ENCODE peak calls at places on chromosomes 12 and 14, in nine cellular contexts. H is anterior cingulate cortex; C is natural killer cell; B is fibroblast of villous mesenchyme; N is iris pigment epithelial cell; Y is HTR-8/SVneo; U is stimulated activated CD8-positive, alpha-beta memory T cell treated with anti-CD3 and anti-CD28 coated beads, Interleukin-7, amount 100 ng/mL, for 4 hours; L is amniotic epithelial cell; D is activated CD4-positive, alpha-beta T cell treated with anti-CD3 and anti-CD28 coated beads, Interleukin-2, amount 50 U/mL, for 1 hour. G is an unnamed sample.

GRCh38 chr12:9134981-9135628 is 19.4 kb upstream of the A2M start:
- DNase-seq in N (no peak), D (no peak), Y (no peak), C (no peak), L (no peak), H (no peak), B (peak; percentile 17), U (no peak), G (no peak)

GRCh38 chr14:32010561-32011188 is 66.4 kb upstream of the ARHGAP5 start:
- DNase-seq in D (no peak), L (peak; percentile 92), B (peak; percentile 85), N (peak; percentile 67), C (no peak), Y (peak; percentile 85), U (no peak), H (no peak), G (peak; percentile 96)

GRCh38 chr12:92947589-92948215 is 18.6 kb upstream of the EEA1 start:
- DNase-seq in Y (no peak), D (no peak), N (no peak), H (no peak), B (no peak), C (no peak), U (no peak), L (no peak), G (no peak)

GRCh38 chr12:3698218-3698974 is 54.5 kb downstream of the CRACR2A start:
- DNase-seq in B (peak; percentile 86), U (no peak), H (no peak), D (no peak), Y (peak; percentile 81), L (peak; percentile 81), C (no peak), N (peak; percentile 95), G (peak; percentile 82)

GRCh38 chr12:88921434-88921833 is 341.2 kb upstream of the KITLG start:
- DNase-seq in D (no peak), C (no peak), U (no peak), N (no peak), B (no peak), Y (no peak), H (no peak), L (no peak), G (no peak)

GRCh38 chr14:94127330-94127729 is 2.1 kb downstream of the IFI27L2 start:
- DNase-seq in U (no peak), D (no peak), B (no peak), Y (no peak), L (no peak), H (no peak), C (no peak), N (no peak), G (no peak)

GRCh38 chr12:29599397-29599796 is 101.9 kb upstream of the OVCH1 start:
- DNase-seq in U (no peak), H (no peak), Y (no peak), L (no peak), C (no peak), D (no peak), B (peak; percentile 27), N (peak; percentile 17), G (peak; percentile 18)

GRCh38 chr12:64730585-64730964 is 28.6 kb downstream of the GNS start:
- DNase-seq in D (no peak), C (no peak), H (no peak), N (no peak), B (no peak), L (no peak), Y (no peak), U (no peak), G (peak; percentile 32)

GRCh38 chr14:54606631-54607133 is 39.8 kb downstream of the SAMD4A start:
- DNase-seq in L (peak; percentile 88), U (no peak), N (peak; percentile 74), Y (no peak), D (no peak), C (no peak), B (peak; percentile 54), H (no peak), G (peak; percentile 92)

GRCh38 chr14:88831285-88831684 is 6.8 kb downstream of the TTC8 start:
- DNase-seq in N (peak; percentile 75), C (no peak), U (no peak), B (no peak), H (no peak), L (peak; percentile 48), D (no peak), Y (no peak), G (peak; percentile 86)

GRCh38 chr14:95460647-95461478 is 55.6 kb downstream of the SYNE3 start:
- DNase-seq in B (peak; percentile 75), C (no peak), U (no peak), N (peak; percentile 72), L (peak; percentile 63), Y (peak; percentile 70), D (no peak), H (peak; percentile 76), G (peak; percentile 79)

GRCh38 chr12:50581226-50582184 is 76.7 kb downstream of the DIP2B start:
- DNase-seq in N (peak; percentile 83), C (no peak), U (no peak), L (peak; percentile 82), H (no peak), Y (no peak), B (peak; percentile 36), D (no peak), G (peak; percentile 91)

GRCh38 chr14:100791995-100792394 is 33.9 kb upstream of the MEG3 start:
- DNase-seq in C (no peak), Y (no peak), L (no peak), H (no peak), D (no peak), B (no peak), U (no peak), N (no peak), G (no peak)

GRCh38 chr14:104141621-104142091 is 3.3 kb downstream of the KIF26A start:
- DNase-seq in C (no peak), B (no peak), L (no peak), H (no peak), D (no peak), U (no peak), Y (no peak), N (no peak), G (no peak)

GRCh38 chr12:72296389-72296788 is 24.2 kb downstream of the TRHDE start:
- DNase-seq in Y (peak; percentile 39), D (no peak), B (no peak), N (peak; percentile 85), C (no peak), H (no peak), U (no peak), L (peak; percentile 10), G (peak; percentile 96)

GRCh38 chr14:99517643-99518381 is 36.6 kb downstream of the CCNK start:
- DNase-seq in L (no peak), B (no peak), U (no peak), N (no peak), Y (no peak), C (no peak), H (no peak), D (no peak), G (no peak)

GRCh38 chr12:1553987-1554982 is 40.1 kb downstream of the FBXL14 start:
- DNase-seq in C (no peak), H (no peak), D (no peak), U (no peak), N (no peak), L (no peak), B (no peak), Y (no peak), G (no peak)

GRCh38 chr12:23906329-23906728 is 43.1 kb downstream of the SOX5 start:
- DNase-seq in L (peak; percentile 48), H (no peak), B (no peak), D (no peak), U (no peak), Y (no peak), N (peak; percentile 35), C (no peak), G (peak; percentile 74)

GRCh38 chr14:88477513-88478250 is 77.1 kb downstream of the PTPN21 start:
- DNase-seq in D (no peak), C (no peak), L (peak; percentile 68), H (no peak), N (peak; percentile 56), Y (no peak), B (no peak), U (no peak), G (no peak)

GRCh38 chr14:55904086-55904485 is 214.1 kb upstream of the PELI2 start:
- DNase-seq in U (no peak), Y (no peak), D (no peak), L (no peak), C (no peak), B (no peak), N (no peak), H (no peak), G (no peak)

GRCh38 chr12:20101046-20101445 is 267.3 kb upstream of the PDE3A start:
- DNase-seq in Y (no peak), H (no peak), U (no peak), N (peak; percentile 3), B (peak; percentile 11), L (peak; percentile 11), C (no peak), D (no peak), G (no peak)

GRCh38 chr12:1502856-1503255 is 91.5 kb downstream of the FBXL14 start:
- DNase-seq in L (no peak), N (no peak), D (no peak), C (no peak), B (no peak), H (no peak), Y (no peak), U (no peak), G (no peak)

GRCh38 chr14:73721101-73721821 is 7.1 kb upstream of the PNMA1 start:
- DNase-seq in D (no peak), U (no peak), N (no peak), C (no peak), Y (no peak), B (no peak), L (no peak), H (no peak), G (no peak)

GRCh38 chr14:57970594-57970993 is 104.7 kb upstream of the SLC35F4 start:
- DNase-seq in D (no peak), B (no peak), L (no peak), H (no peak), Y (no peak), C (no peak), U (no peak), N (no peak), G (no peak)

GRCh38 chr12:102169922-102170698 is 27.5 kb downstream of the PMCH start:
- DNase-seq in U (no peak), N (peak; percentile 40), L (peak; percentile 30), D (no peak), B (peak; percentile 45), C (no peak), Y (peak; percentile 3), H (no peak), G (peak; percentile 24)

GRCh38 chr12:29216797-29217583 is 67.9 kb downstream of the FAR2 start:
- DNase-seq in B (peak; percentile 11), C (no peak), N (no peak), Y (no peak), L (no peak), H (no peak), D (no peak), U (no peak), G (no peak)

GRCh38 chr12:59736786-59737185 is 141.0 kb downstream of the SLC16A7 start:
- DNase-seq in C (no peak), Y (peak; percentile 54), B (peak; percentile 78), L (peak; percentile 53), D (no peak), H (no peak), N (peak; percentile 91), U (no peak), G (peak; percentile 89)

GRCh38 chr12:39846304-39846703 is 226.7 kb upstream of the ABCD2 start:
- DNase-seq in Y (no peak), C (no peak), N (no peak), D (no peak), H (no peak), U (no peak), B (no peak), L (no peak), G (no peak)

GRCh38 chr12:13197526-13198141 is 1.1 kb downstream of the EMP1 start:
- DNase-seq in D (no peak), H (no peak), L (no peak), Y (no peak), U (no peak), C (no peak), N (no peak), B (peak; percentile 73), G (no peak)

GRCh38 chr12:105822131-105823103 is 316.3 kb downstream of the NUAK1 start:
- DNase-seq in C (no peak), N (peak; percentile 9), D (no peak), H (peak; percentile 28), Y (no peak), B (no peak), U (no peak), L (no peak), G (no peak)